ENCODE peak calls at places on chromosomes 6 and 20, in six cellular contexts. One of them, this sample, is unnamed.
A peak's percentile ranks its signal among the peaks of the same experiment; 100 is the strongest.

GRCh38 chr6:43949451-43950110 is 177.7 kb downstream of the MRPL14 start:
- DNase-seq in H1: no peak
- DNase-seq in IMR-90: no peak
- DNase-seq in H9: peak; percentile 10
- DNase-seq in mesendoderm: no peak
- DNase-seq in mesenchymal stem cell: peak; percentile 50
- DNase-seq in this sample: no peak

GRCh38 chr6:119207973-119208725 is 129.7 kb upstream of the FAM184A start:
- DNase-seq in IMR-90: peak; percentile 66
- DNase-seq in H1: no peak
- DNase-seq in H9: no peak
- DNase-seq in mesenchymal stem cell: peak; percentile 67
- DNase-seq in mesendoderm: no peak
- DNase-seq in this sample: no peak

GRCh38 chr6:157068691-157069228 is 254.6 kb downstream of the TMEM242 start:
- DNase-seq in IMR-90: peak; percentile 49
- DNase-seq in mesendoderm: no peak
- DNase-seq in mesenchymal stem cell: peak; percentile 45
- DNase-seq in H9: no peak
- DNase-seq in H1: no peak
- DNase-seq in this sample: no peak

GRCh38 chr6:11428895-11429294 is 108.7 kb upstream of the TMEM170B start:
- DNase-seq in IMR-90: peak; percentile 76
- DNase-seq in mesendoderm: peak; percentile 95
- DNase-seq in H9: no peak
- DNase-seq in H1: no peak
- DNase-seq in mesenchymal stem cell: peak; percentile 95
- DNase-seq in this sample: no peak

GRCh38 chr6:10633216-10633615 is 61.2 kb downstream of the C6orf52 start:
- DNase-seq in H1: no peak
- DNase-seq in IMR-90: peak; percentile 75
- DNase-seq in mesenchymal stem cell: peak; percentile 59
- DNase-seq in mesendoderm: peak; percentile 63
- DNase-seq in H9: no peak
- DNase-seq in this sample: no peak

GRCh38 chr20:2760381-2761305 is 39.8 kb downstream of the CPXM1 start:
- DNase-seq in IMR-90: no peak
- DNase-seq in H9: no peak
- DNase-seq in mesenchymal stem cell: no peak
- DNase-seq in H1: no peak
- DNase-seq in mesendoderm: no peak
- DNase-seq in this sample: no peak

GRCh38 chr6:10369896-10370295 is 45.0 kb downstream of the TFAP2A start:
- DNase-seq in mesenchymal stem cell: peak; percentile 70
- DNase-seq in IMR-90: peak; percentile 41
- DNase-seq in mesendoderm: no peak
- DNase-seq in H9: no peak
- DNase-seq in H1: no peak
- DNase-seq in this sample: no peak

GRCh38 chr6:134753001-134753400 is 196.9 kb downstream of the ALDH8A1 start:
- DNase-seq in mesenchymal stem cell: no peak
- DNase-seq in mesendoderm: no peak
- DNase-seq in H9: no peak
- DNase-seq in H1: no peak
- DNase-seq in IMR-90: no peak
- DNase-seq in this sample: no peak

GRCh38 chr6:30889921-30890645 is 5.8 kb downstream of the DDR1 start:
- DNase-seq in IMR-90: no peak
- DNase-seq in mesendoderm: no peak
- DNase-seq in H9: peak; percentile 29
- DNase-seq in mesenchymal stem cell: no peak
- DNase-seq in H1: no peak
- DNase-seq in this sample: no peak

DNA sequence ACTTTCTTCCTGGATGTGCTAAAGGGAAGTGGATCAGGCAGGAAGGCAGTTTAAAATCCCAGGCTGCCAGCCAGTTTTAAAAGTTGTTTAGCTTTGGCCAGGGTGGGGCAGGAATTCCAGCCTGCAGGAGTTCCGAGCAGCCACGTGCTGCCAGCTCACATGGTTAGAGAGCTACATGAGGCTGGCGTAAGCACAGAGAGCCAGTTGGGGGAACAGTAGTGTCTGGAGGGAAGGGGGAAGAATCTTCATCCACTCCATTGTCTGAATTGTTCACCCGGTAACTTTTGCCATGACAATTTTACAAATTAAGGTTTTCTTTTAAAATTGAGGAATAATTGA is 12.0 kb downstream of the CDC25B start:
- DNase-seq in H1: no peak
- DNase-seq in H9: no peak
- DNase-seq in IMR-90: peak; percentile 92
- DNase-seq in mesenchymal stem cell: peak; percentile 91
- DNase-seq in mesendoderm: no peak
- DNase-seq in this sample: no peak
- H4K8ac ChIP-seq in H1: no peak overlapping the region
- H4K8ac ChIP-seq in H9: no peak overlapping the region
- H4K8ac ChIP-seq in IMR-90: peak overlapping the region; percentile 92
- H4K8ac ChIP-seq in mesenchymal stem cell: peak overlapping the region; percentile 86
- H4K8ac ChIP-seq in mesendoderm: no peak overlapping the region
- H4K8ac ChIP-seq in this sample: no peak overlapping the region

GRCh38 chr20:54335299-54335698 is 127.4 kb downstream of the PFDN4 start:
- DNase-seq in mesenchymal stem cell: no peak
- DNase-seq in H1: no peak
- DNase-seq in mesendoderm: no peak
- DNase-seq in H9: no peak
- DNase-seq in IMR-90: no peak
- DNase-seq in this sample: no peak
- H2BK15ac ChIP-seq in mesenchymal stem cell: no peak overlapping the region
- H2BK15ac ChIP-seq in H1: no peak overlapping the region
- H2BK15ac ChIP-seq in mesendoderm: no peak overlapping the region
- H2BK15ac ChIP-seq in H9: no peak overlapping the region
- H2BK15ac ChIP-seq in IMR-90: no peak overlapping the region
- H2BK15ac ChIP-seq in this sample: no peak overlapping the region

DNA sequence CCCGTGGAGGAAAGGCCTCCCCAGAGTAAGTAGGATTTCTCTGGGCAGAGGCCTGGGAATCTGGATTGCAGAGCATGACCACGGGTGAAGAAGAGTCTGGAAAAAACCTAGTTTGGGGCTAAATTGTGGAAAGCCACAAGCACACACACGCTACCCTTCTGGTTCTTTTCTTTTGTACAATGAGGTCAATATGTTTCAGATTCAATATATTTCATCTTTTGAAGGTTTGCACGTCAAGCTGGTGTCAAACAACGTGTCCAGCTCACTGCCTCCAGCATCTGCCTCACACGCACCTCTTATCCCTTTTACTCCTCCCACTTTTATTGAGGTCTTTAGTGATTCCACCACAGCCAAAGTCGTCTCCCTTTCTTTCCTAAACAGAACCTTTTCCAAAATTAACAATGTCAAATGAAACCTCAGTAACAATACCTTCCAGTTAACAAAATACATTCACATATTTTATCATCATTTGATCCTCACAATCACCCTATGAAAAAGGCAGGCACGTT is 773 bp upstream of the EPB41L2 start:
- DNase-seq in H1: no peak
- DNase-seq in mesenchymal stem cell: no peak
- DNase-seq in mesendoderm: no peak
- DNase-seq in H9: no peak
- DNase-seq in IMR-90: no peak
- DNase-seq in this sample: no peak
- H4K8ac ChIP-seq in H1: no peak overlapping the region
- H4K8ac ChIP-seq in mesenchymal stem cell: peak overlapping the region; percentile 69
- H4K8ac ChIP-seq in mesendoderm: no peak overlapping the region
- H4K8ac ChIP-seq in H9: no peak overlapping the region
- H4K8ac ChIP-seq in IMR-90: peak overlapping the region; percentile 72
- H4K8ac ChIP-seq in this sample: no peak overlapping the region

DNA sequence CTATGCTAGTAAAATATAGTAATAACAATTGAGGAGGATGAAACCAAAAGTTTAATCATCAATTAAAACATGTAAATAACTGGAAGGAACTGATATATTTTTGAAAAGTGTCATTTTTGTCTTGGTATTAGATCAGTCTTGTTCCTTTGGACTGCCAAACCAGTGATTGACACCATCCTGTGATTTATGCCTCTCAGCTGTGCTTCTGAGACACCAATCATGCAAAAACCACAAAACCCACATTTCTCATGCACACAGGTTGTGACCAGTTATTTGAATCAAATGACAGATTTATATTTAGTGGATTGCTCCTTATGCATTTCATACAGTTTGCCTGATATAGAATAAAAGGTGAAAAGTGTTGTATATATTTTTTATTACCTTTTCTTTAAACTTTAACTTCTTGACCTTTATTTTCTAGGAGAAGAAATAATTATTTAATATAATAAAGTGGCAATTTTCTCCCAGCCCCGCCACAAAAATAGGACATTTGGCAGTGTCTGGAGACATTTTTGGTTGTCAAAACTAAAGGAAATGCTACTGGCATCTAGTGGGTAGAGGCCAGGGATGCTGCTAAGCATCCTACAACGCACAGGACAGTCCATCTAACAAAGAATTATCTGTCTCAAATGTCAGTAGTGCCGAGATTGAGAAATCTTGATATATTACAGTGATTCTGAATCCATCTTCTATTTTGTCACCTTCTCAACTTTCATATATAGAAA is 383.6 kb downstream of the BCKDHB start:
- DNase-seq in H9: no peak
- DNase-seq in IMR-90: no peak
- DNase-seq in mesenchymal stem cell: no peak
- DNase-seq in mesendoderm: no peak
- DNase-seq in H1: no peak
- DNase-seq in this sample: no peak
- H2BK15ac ChIP-seq in H9: no peak overlapping the region
- H2BK15ac ChIP-seq in IMR-90: no peak overlapping the region
- H2BK15ac ChIP-seq in mesenchymal stem cell: no peak overlapping the region
- H2BK15ac ChIP-seq in mesendoderm: no peak overlapping the region
- H2BK15ac ChIP-seq in H1: no peak overlapping the region
- H2BK15ac ChIP-seq in this sample: no peak overlapping the region

DNA sequence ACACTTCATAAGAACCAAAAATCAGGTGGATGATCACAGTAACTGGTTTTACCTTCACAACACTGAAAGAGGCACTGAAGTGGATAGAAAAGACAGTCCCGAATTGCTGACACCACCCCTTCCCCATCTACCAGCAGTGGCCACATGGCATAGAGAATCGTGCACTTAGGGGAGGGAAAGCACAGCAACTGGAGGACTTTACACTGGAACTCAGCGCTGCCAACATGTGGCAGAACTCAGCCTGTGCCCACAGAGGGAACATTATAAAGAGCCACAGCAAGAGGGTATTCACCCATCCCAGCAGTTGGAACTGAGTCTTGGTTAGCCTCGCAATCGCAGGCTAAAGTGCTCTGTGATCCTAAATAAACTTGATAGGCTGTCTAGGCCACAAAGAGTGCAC is 6.5 kb upstream of the KIAA1586 start:
- DNase-seq in H9: peak; percentile 52
- DNase-seq in mesendoderm: peak; percentile 48
- DNase-seq in H1: no peak
- DNase-seq in IMR-90: no peak
- DNase-seq in mesenchymal stem cell: no peak
- DNase-seq in this sample: no peak
- H4K8ac ChIP-seq in H9: no peak overlapping the region
- H4K8ac ChIP-seq in mesendoderm: no peak overlapping the region
- H4K8ac ChIP-seq in H1: no peak overlapping the region
- H4K8ac ChIP-seq in IMR-90: no peak overlapping the region
- H4K8ac ChIP-seq in mesenchymal stem cell: no peak overlapping the region
- H4K8ac ChIP-seq in this sample: no peak overlapping the region

DNA sequence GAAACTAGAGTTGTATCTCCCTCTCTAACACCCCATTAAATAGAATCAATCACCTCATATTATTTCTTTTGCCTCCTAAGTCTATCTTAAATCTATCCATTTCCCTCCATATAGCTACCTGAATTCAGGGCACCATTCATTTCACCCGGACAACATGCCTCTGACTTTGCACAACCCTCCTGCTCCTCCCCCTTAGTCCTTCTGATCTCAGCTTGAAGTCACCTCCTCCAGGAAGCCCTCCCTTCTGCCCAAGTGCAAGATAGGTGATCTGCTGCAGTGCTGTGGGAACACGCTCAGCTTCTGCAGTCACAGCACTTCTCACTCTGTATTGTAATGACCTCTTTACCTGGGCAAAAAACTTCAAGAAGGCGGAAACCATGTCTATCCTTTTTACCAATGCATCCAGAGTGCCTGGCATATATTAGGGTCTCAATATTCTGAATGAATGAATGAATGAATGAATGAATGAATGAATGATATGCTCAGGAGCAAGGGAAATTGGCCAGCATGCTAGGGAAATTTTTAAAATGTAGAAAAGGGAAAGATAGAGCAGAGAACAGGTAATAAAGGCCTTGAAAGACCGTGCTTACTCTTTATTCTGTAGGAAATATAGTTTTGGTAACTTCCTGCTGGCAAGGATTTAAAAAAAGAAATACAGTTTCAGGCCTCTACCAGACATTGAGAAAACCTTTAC is 41.7 kb downstream of the MBOAT1 start:
- DNase-seq in mesenchymal stem cell: no peak
- DNase-seq in H9: no peak
- DNase-seq in H1: no peak
- DNase-seq in mesendoderm: no peak
- DNase-seq in IMR-90: no peak
- DNase-seq in this sample: no peak
- H2BK15ac ChIP-seq in mesenchymal stem cell: no peak overlapping the region
- H2BK15ac ChIP-seq in H9: no peak overlapping the region
- H2BK15ac ChIP-seq in H1: no peak overlapping the region
- H2BK15ac ChIP-seq in mesendoderm: no peak overlapping the region
- H2BK15ac ChIP-seq in IMR-90: no peak overlapping the region
- H2BK15ac ChIP-seq in this sample: no peak overlapping the region

GRCh38 chr6:140441256-140441655 is 1066.8 kb upstream of the CITED2 start:
- DNase-seq in IMR-90: peak; percentile 63
- DNase-seq in H1: peak; percentile 52
- DNase-seq in H9: peak; percentile 49
- DNase-seq in mesendoderm: peak; percentile 90
- DNase-seq in mesenchymal stem cell: peak; percentile 83
- DNase-seq in this sample: peak; percentile 48

GRCh38 chr6:140440223-140440810 is 1065.9 kb upstream of the CITED2 start:
- DNase-seq in mesenchymal stem cell: no peak
- DNase-seq in H1: no peak
- DNase-seq in IMR-90: no peak
- DNase-seq in mesendoderm: no peak
- DNase-seq in H9: no peak
- DNase-seq in this sample: no peak

GRCh38 chr6:140436023-140436811 is 1061.8 kb upstream of the CITED2 start:
- DNase-seq in mesendoderm: peak; percentile 95
- DNase-seq in H9: peak; percentile 65
- DNase-seq in IMR-90: peak; percentile 67
- DNase-seq in H1: no peak
- DNase-seq in mesenchymal stem cell: peak; percentile 71
- DNase-seq in this sample: peak; percentile 29

GRCh38 chr6:140437619-140438345 is 1063.3 kb upstream of the CITED2 start:
- DNase-seq in H9: no peak
- DNase-seq in IMR-90: peak; percentile 4
- DNase-seq in mesenchymal stem cell: peak; percentile 26
- DNase-seq in mesendoderm: no peak
- DNase-seq in H1: no peak
- DNase-seq in this sample: no peak

GRCh38 chr6:140438346-140438735 is 1063.9 kb upstream of the CITED2 start:
- DNase-seq in mesenchymal stem cell: no peak
- DNase-seq in H9: no peak
- DNase-seq in IMR-90: peak; percentile 29
- DNase-seq in mesendoderm: no peak
- DNase-seq in H1: no peak
- DNase-seq in this sample: no peak
- H4K8ac ChIP-seq in mesenchymal stem cell: no peak overlapping the region
- H4K8ac ChIP-seq in H9: no peak overlapping the region
- H4K8ac ChIP-seq in IMR-90: peak overlapping the region; percentile 42
- H4K8ac ChIP-seq in mesendoderm: no peak overlapping the region
- H4K8ac ChIP-seq in H1: no peak overlapping the region
- H4K8ac ChIP-seq in this sample: no peak overlapping the region

GRCh38 chr20:36876473-36876833 is 515 bp downstream of the TLDC2 start:
- DNase-seq in mesendoderm: no peak
- DNase-seq in H1: no peak
- DNase-seq in IMR-90: no peak
- DNase-seq in mesenchymal stem cell: no peak
- DNase-seq in H9: no peak
- DNase-seq in this sample: no peak
- H2BK15ac ChIP-seq in mesendoderm: no peak overlapping the region
- H2BK15ac ChIP-seq in H1: no peak overlapping the region
- H2BK15ac ChIP-seq in IMR-90: no peak overlapping the region
- H2BK15ac ChIP-seq in mesenchymal stem cell: no peak overlapping the region
- H2BK15ac ChIP-seq in H9: no peak overlapping the region
- H2BK15ac ChIP-seq in this sample: peak overlapping the region; percentile 3

This sample was measured in neuronal stem cell.